ENCODE peak calls at places on chromosome 17, in seven cellular contexts. I is type B pancreatic cell; L is HL-60; R is activated CD8-positive, alpha-beta T cell treated with anti-CD3 and anti-CD28 coated beads for 36 hours; E is GM23338; F is ovary; P is colonic mucosa. Y is an unnamed sample.

GRCh38 chr17:10875411-10875810 is 37.5 kb upstream of the PIRT start:
- DNase-seq in E (peak; percentile 60), R (peak; percentile 30), L (no peak), P (peak; percentile 26), F (peak; percentile 45), I (no peak), Y (no peak)

GRCh38 chr17:37182786-37183185 is 193.0 kb upstream of the C17orf78 start:
- DNase-seq in L (no peak), F (no peak), E (no peak), I (no peak), P (no peak), R (no peak), Y (no peak)

GRCh38 chr17:14580494-14580893 is 279.6 kb downstream of the HS3ST3B1 start:
- DNase-seq in I (no peak), F (no peak), L (no peak), E (no peak), P (no peak), R (no peak), Y (no peak)

GRCh38 chr17:63838586-63839184 is 3.8 kb downstream of the SMARCD2 start:
- DNase-seq in L (no peak), R (no peak), E (peak; percentile 47), I (no peak), P (peak; percentile 72), F (peak; percentile 96), Y (no peak)

GRCh38 chr17:4533522-4534502 is 21.4 kb downstream of the MYBBP1A start:
- DNase-seq in F (peak; percentile 46), L (no peak), P (peak; percentile 43), E (no peak), I (no peak), R (peak; percentile 18), Y (no peak)

GRCh38 chr17:45914036-45914717 is 19.8 kb downstream of the MAPT start:
- DNase-seq in I (no peak), E (no peak), L (no peak), R (no peak), F (no peak), P (no peak), Y (no peak)

GRCh38 chr17:31581022-31581483 is 189.6 kb downstream of the RAB11FIP4 start:
- DNase-seq in R (no peak), I (no peak), L (no peak), E (no peak), P (no peak), F (peak; percentile 88), Y (no peak)

GRCh38 chr17:16492613-16493290 is 759 bp upstream of the LRRC75A start:
- DNase-seq in L (no peak), F (no peak), E (peak; percentile 59), R (peak; percentile 5), I (no peak), P (no peak), Y (no peak)

GRCh38 chr17:4444782-4445473 is 11.2 kb downstream of the SPNS3 start:
- DNase-seq in F (no peak), R (no peak), P (peak; percentile 87), L (no peak), E (no peak), I (no peak), Y (no peak)

GRCh38 chr17:38341035-38341721 is 2.6 kb downstream of the GPR179 start:
- DNase-seq in P (peak; percentile 25), I (no peak), L (no peak), R (no peak), F (peak; percentile 57), E (peak; percentile 52), Y (no peak)

GRCh38 chr17:36850794-36851193 is 86.5 kb upstream of the LHX1 start:
- DNase-seq in E (no peak), I (no peak), R (no peak), P (no peak), L (no peak), F (no peak), Y (no peak)

GRCh38 chr17:795276-795675 is 13.1 kb downstream of the MRM3 start:
- DNase-seq in R (no peak), P (no peak), I (no peak), F (no peak), E (no peak), L (no peak), Y (no peak)

GRCh38 chr17:50220811-50221210 is 19.4 kb upstream of the COL1A1 start:
- DNase-seq in I (no peak), P (no peak), F (no peak), R (no peak), E (no peak), L (no peak), Y (no peak)

GRCh38 chr17:30905742-30906100 is 317 bp downstream of the TEFM start:
- DNase-seq in R (peak; percentile 37), F (no peak), L (peak; percentile 27), E (peak; percentile 39), P (no peak), I (no peak), Y (no peak)

GRCh38 chr17:10745231-10745630 is 15.4 kb upstream of the TMEM220 start:
- DNase-seq in E (no peak), L (no peak), R (no peak), I (no peak), P (no peak), F (no peak), Y (no peak)

GRCh38 chr17:19542247-19542646 is 8.6 kb downstream of the SLC47A1 start:
- DNase-seq in L (no peak), I (no peak), F (no peak), R (no peak), E (no peak), P (no peak), Y (no peak)

GRCh38 chr17:41689497-41690299 is 1.0 kb downstream of the EIF1 start:
- DNase-seq in F (no peak), L (no peak), E (peak; percentile 83), P (peak; percentile 71), I (no peak), R (peak; percentile 77), Y (no peak)

GRCh38 chr17:70775667-70776066 is 606.3 kb downstream of the KCNJ2 start:
- DNase-seq in E (no peak), P (no peak), R (no peak), F (no peak), I (no peak), L (no peak), Y (no peak)

GRCh38 chr17:72388765-72389473 is 268.1 kb downstream of the SOX9 start:
- DNase-seq in E (no peak), F (no peak), L (no peak), R (no peak), I (no peak), P (no peak), Y (no peak)

DNA sequence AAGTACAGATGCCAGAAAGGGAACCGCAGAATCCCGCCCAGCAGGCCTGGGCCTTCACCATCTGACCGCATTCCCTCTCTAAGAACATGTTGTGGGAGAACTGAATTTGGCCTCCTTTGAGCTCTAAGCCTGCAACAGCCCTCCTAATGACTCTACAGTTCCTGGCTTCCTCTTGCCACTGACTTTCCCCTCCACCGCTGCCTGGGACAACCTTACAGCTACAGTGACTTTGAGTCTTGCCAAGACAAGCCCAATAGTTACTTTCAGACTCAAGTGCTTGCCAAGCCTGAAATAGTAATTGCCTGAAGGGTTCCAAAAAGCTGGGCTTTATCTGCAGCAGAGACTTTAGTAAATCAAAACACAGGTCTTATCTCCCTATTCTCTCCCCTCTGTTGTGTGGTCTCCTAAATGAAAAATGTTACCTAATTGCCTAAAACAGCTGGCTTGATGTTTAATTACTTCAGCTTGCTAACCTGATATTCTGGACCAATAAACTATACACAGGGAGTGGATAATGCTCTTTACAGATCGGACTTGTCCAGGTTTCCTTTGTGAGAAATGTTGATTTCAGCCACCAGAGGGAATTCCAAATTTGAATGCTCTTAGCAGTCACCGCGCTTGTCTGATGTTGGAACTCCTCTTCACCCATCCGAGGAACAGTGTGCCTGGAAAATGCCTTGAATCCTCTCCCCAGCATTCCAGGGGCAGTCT is 85.1 kb upstream of the TBX2 start:
- DNase-seq in P (no peak), E (no peak), F (peak; percentile 66), L (no peak), I (no peak), R (no peak), Y (no peak)
- TF ChIP-seq CTCF in P (no peak), E (no peak), F (peak; percentile 31), L (no peak), I (peak; percentile 36), R (no peak), Y (no peak)

GRCh38 chr17:27379863-27380533 is 76.2 kb upstream of the KSR1 start:
- DNase-seq in R (no peak), E (peak; percentile 18), L (no peak), P (peak; percentile 42), I (no peak), F (peak; percentile 72), Y (no peak)
- TF ChIP-seq CTCF in R (no peak), E (no peak), L (no peak), P (no peak), I (no peak), F (no peak), Y (no peak)

GRCh38 chr17:33712120-33712519 is 419.0 kb upstream of the ASIC2 start:
- DNase-seq in L (no peak), F (no peak), P (no peak), R (no peak), I (no peak), E (peak; percentile 41), Y (no peak)
- TF ChIP-seq CTCF in L (no peak), F (no peak), P (no peak), R (no peak), I (no peak), E (peak; percentile 47), Y (no peak)

DNA sequence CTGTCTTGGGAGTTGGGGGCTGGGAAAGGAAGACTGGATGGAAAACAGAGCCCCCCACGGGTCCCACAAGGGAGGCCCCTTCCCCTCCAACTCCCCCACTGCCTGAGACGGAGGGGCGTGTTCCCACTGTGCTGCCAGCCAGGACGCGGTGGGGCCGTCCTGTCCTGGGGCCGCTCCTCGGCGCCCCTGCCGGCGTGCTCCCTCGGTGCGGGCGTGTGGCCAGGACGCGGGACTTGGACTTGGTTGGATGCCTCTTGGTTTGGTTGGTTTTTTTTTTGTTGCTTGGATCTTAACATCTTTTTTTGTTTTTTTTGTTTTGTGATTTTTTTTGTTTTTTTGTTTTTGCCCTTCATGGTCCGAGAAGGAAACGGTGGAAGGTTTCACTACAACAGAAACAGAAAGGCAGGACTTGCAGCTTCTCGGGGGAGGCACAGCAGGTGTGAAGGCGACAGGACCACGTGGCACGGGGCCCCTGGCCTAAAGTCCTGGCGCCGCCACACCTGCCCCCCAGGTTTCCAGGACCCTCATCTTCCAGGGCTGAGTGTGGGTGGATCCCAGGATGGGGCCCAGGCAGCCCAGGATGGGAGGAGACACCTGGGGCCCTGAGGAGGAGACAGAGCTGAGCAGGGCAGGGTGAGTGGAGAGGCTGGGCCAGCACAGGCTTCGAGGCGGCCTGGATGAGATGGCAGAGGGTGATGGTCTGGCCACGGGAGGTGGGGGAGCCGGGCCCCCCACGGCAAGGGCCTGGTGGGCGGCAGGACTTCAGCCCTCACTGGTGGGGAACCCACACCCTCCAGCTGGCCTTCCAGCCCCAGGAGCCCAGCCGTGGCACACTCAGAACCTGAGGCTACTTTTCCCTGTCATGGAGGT is 16.1 kb downstream of the ENGASE start:
- DNase-seq in F (peak; percentile 88), E (peak; percentile 68), L (no peak), R (no peak), P (no peak), I (no peak), Y (no peak)
- TF ChIP-seq CTCF in F (peak; percentile 42), E (no peak), L (no peak), R (no peak), P (no peak), I (peak; percentile 33), Y (no peak)